ENCODE peak calls at places on chromosomes 3 and 15, in ten cellular contexts. Q is CD4-positive, alpha-beta T cell; W is RPMI8226; O is NCI-H524; X is DND-41; H is T-helper 17 cell; Y is AG08395; F is astrocyte; L is AG08396; R is A673. K is an unnamed sample.

GRCh38 chr3:9779197-9779596 is 9.4 kb upstream of the CAMK1 start:
- DNase-seq in X (no peak), W (no peak), Q (no peak), R (no peak), O (no peak), F (no peak), L (no peak), Y (no peak), H (no peak), K (no peak)

GRCh38 chr3:194688207-194688711 is 2.6 kb downstream of the FAM43A start:
- DNase-seq in O (peak; percentile 46), L (peak; percentile 50), Y (no peak), R (peak; percentile 34), Q (no peak), X (no peak), F (no peak), W (peak; percentile 52), H (no peak), K (peak; percentile 42)

GRCh38 chr3:149340310-149340933 is 7.0 kb upstream of the TM4SF18 start:
- DNase-seq in X (no peak), O (no peak), W (no peak), Q (no peak), F (peak; percentile 42), R (no peak), H (no peak), L (no peak), Y (no peak), K (no peak)

GRCh38 chr3:110620118-110620517 is 451.5 kb upstream of the NECTIN3 start:
- DNase-seq in X (no peak), R (no peak), O (peak; percentile 30), Q (no peak), H (no peak), Y (no peak), W (no peak), L (no peak), F (no peak), K (no peak)

GRCh38 chr3:193816656-193817311 is 223.8 kb downstream of the OPA1 start:
- DNase-seq in H (no peak), Q (no peak), O (peak; percentile 87), F (peak; percentile 31), R (peak; percentile 84), L (peak; percentile 34), Y (peak; percentile 40), X (no peak), W (no peak), K (peak; percentile 85)

GRCh38 chr3:172646439-172647015 is 64.3 kb downstream of the NCEH1 start:
- DNase-seq in Y (no peak), W (peak; percentile 30), R (peak; percentile 30), X (no peak), H (no peak), O (peak; percentile 59), L (no peak), Q (no peak), F (peak; percentile 75), K (peak; percentile 20)

GRCh38 chr3:36957862-36958686 is 13.2 kb upstream of the TRANK1 start:
- DNase-seq in Q (no peak), O (no peak), L (peak; percentile 43), X (no peak), H (no peak), R (no peak), W (no peak), F (peak; percentile 69), Y (peak; percentile 61), K (peak; percentile 52)

GRCh38 chr3:107598926-107599754 is 76.4 kb downstream of the BBX start:
- DNase-seq in F (peak; percentile 40), W (no peak), Y (peak; percentile 53), X (peak; percentile 73), O (peak; percentile 54), L (peak; percentile 18), H (peak; percentile 16), R (no peak), Q (peak; percentile 21), K (peak; percentile 74)

GRCh38 chr3:183212096-183212495 is 41.0 kb upstream of the B3GNT5 start:
- DNase-seq in X (no peak), H (no peak), O (no peak), L (no peak), Y (no peak), F (no peak), R (no peak), W (no peak), Q (no peak), K (no peak)

GRCh38 chr3:99902091-99902490 is 84.4 kb downstream of the CMSS1 start:
- DNase-seq in F (peak; percentile 75), R (no peak), L (no peak), Y (no peak), W (no peak), X (no peak), O (no peak), H (no peak), Q (no peak), K (no peak)

GRCh38 chr3:79018671-79019136 is 749.1 kb downstream of the ROBO1 start:
- DNase-seq in Y (peak; percentile 50), O (peak; percentile 47), X (no peak), Q (no peak), W (peak; percentile 7), H (no peak), L (peak; percentile 66), R (peak; percentile 87), F (peak; percentile 59), K (peak; percentile 70)

GRCh38 chr3:27533718-27534578 is 49.8 kb upstream of the SLC4A7 start:
- DNase-seq in Y (peak; percentile 96), W (no peak), X (no peak), O (no peak), H (no peak), L (peak; percentile 86), R (peak; percentile 76), F (peak; percentile 99), Q (no peak), K (peak; percentile 80)

GRCh38 chr3:45603226-45603625 is 8.7 kb downstream of the LIMD1 start:
- DNase-seq in X (no peak), H (no peak), W (no peak), Q (no peak), F (no peak), L (no peak), Y (no peak), O (no peak), R (no peak), K (no peak)

GRCh38 chr3:131260525-131260924 is 121.0 kb upstream of the NUDT16 start:
- DNase-seq in R (no peak), L (no peak), W (no peak), H (no peak), X (no peak), F (no peak), Y (no peak), O (no peak), Q (no peak), K (no peak)

GRCh38 chr3:170740726-170741591 is 129.0 kb downstream of the RPL22L1 start:
- DNase-seq in R (peak; percentile 34), Q (no peak), Y (peak; percentile 79), H (no peak), L (peak; percentile 46), O (no peak), F (peak; percentile 78), W (no peak), X (no peak), K (peak; percentile 57)

GRCh38 chr15:39887832-39888231 is 32.2 kb downstream of the GPR176 start:
- DNase-seq in O (peak; percentile 28), W (peak; percentile 13), X (peak; percentile 7), Y (peak; percentile 54), Q (no peak), H (no peak), L (peak; percentile 25), F (no peak), R (peak; percentile 65), K (peak; percentile 61)

GRCh38 chr3:44338828-44339127 is 212 bp downstream of the TCAIM start:
- DNase-seq in X (no peak), F (no peak), R (no peak), L (no peak), O (no peak), W (no peak), Q (no peak), Y (no peak), H (no peak), K (no peak)

GRCh38 chr3:163468531-163469335 is 1609.6 kb downstream of the SI start:
- DNase-seq in R (peak; percentile 88), X (no peak), Q (no peak), W (no peak), L (no peak), Y (no peak), F (no peak), H (no peak), O (no peak), K (no peak)

GRCh38 chr15:101276501-101277037 is 716 bp downstream of the SELENOS start:
- DNase-seq in Y (no peak), L (peak; percentile 32), X (peak; percentile 57), H (no peak), W (peak; percentile 81), O (peak; percentile 40), F (peak; percentile 34), Q (no peak), R (peak; percentile 42), K (peak; percentile 59)

GRCh38 chr15:88918738-88919137 is 5.6 kb upstream of the MFGE8 start:
- DNase-seq in Y (peak; percentile 94), R (peak; percentile 95), L (peak; percentile 88), W (peak; percentile 74), X (no peak), O (no peak), F (peak; percentile 99), H (no peak), Q (no peak), K (peak; percentile 68)

GRCh38 chr3:71582612-71583568 is 638 bp downstream of the FOXP1 start:
- DNase-seq in X (peak; percentile 87), O (peak; percentile 80), L (peak; percentile 24), F (peak; percentile 51), R (peak; percentile 58), W (peak; percentile 22), Q (peak; percentile 59), Y (no peak), H (peak; percentile 35), K (peak; percentile 84)

GRCh38 chr3:11304160-11304559 is 32.0 kb downstream of the ATG7 start:
- DNase-seq in F (no peak), X (no peak), Y (no peak), W (no peak), H (no peak), O (no peak), Q (no peak), L (no peak), R (no peak), K (no peak)

GRCh38 chr15:89907289-89907688 is 5.5 kb downstream of the ARPIN start:
- DNase-seq in O (no peak), F (no peak), Y (no peak), R (no peak), W (no peak), L (no peak), H (no peak), X (no peak), Q (no peak), K (no peak)

GRCh38 chr15:26615188-26615926 is 157.5 kb downstream of the GABRB3 start:
- DNase-seq in F (no peak), O (no peak), R (no peak), L (no peak), Q (no peak), X (no peak), W (no peak), H (no peak), Y (no peak), K (no peak)

GRCh38 chr3:169280010-169280585 is 383.4 kb downstream of the MECOM start:
- DNase-seq in L (no peak), H (no peak), O (no peak), X (no peak), W (no peak), F (no peak), Y (no peak), Q (no peak), R (peak; percentile 29), K (no peak)

GRCh38 chr3:159356606-159357005 is 554.8 kb downstream of the MFSD1 start:
- DNase-seq in L (no peak), R (no peak), X (no peak), F (no peak), W (no peak), H (no peak), O (no peak), Y (no peak), Q (no peak), K (no peak)

K was measured in hepatocyte.